ENCODE peak calls at places on chromosomes 16 and 17, in eight cellular contexts. I is OCI-LY7; A is A549; O is heart left ventricle; S is thoracic aorta; L is effector memory CD4-positive, alpha-beta T cell; V is stomach; T is lung. Q is an unnamed sample. For H3K9me3, the result is how much of the 10 kb centered on the place peaks cover.

GRCh38 chr17:47237841-47238240 is 15.8 kb upstream of the ITGB3 start:
- DNase-seq in I (no peak), A (no peak), O (no peak), S (no peak), L (no peak), V (no peak), T (no peak), Q (no peak)

GRCh38 chr17:41800601-41801373 is 11.0 kb downstream of the P3H4 start:
- DNase-seq in I (peak), A (peak), O (no peak), S (no peak), L (no peak), V (peak), T (peak), Q (no peak)

GRCh38 chr17:50565559-50566350 is 5.2 kb downstream of the CACNA1G start:
- DNase-seq in I (no peak), A (peak), O (no peak), S (no peak), L (no peak), V (no peak), T (no peak), Q (no peak)

GRCh38 chr17:64635647-64636305 is 26.3 kb downstream of the SMURF2 start:
- DNase-seq in I (no peak), A (peak), O (no peak), S (no peak), L (no peak), V (no peak), T (no peak), Q (no peak)

GRCh38 chr16:73329363-73330306 is 281.7 kb upstream of the ZFHX3 start:
- DNase-seq in I (no peak), A (no peak), O (no peak), S (no peak), L (no peak), V (no peak), T (no peak), Q (peak)

GRCh38 chr16:8648867-8649266 is 25.6 kb upstream of the ABAT start:
- DNase-seq in I (no peak), A (no peak), O (no peak), S (no peak), L (no peak), V (no peak), T (no peak), Q (no peak)

GRCh38 chr17:49707246-49707607 is 537 bp downstream of the SLC35B1 start:
- DNase-seq in I (peak), A (no peak), O (no peak), S (no peak), L (no peak), V (no peak), T (no peak), Q (no peak)

GRCh38 chr16:57773680-57774295 is 28.5 kb downstream of the KIFC3 start:
- DNase-seq in I (no peak), A (no peak), O (no peak), S (no peak), L (no peak), V (peak), T (no peak), Q (no peak)

GRCh38 chr16:79008869-79009179 is 591.7 kb downstream of the MAF start:
- DNase-seq in I (no peak), A (no peak), O (no peak), S (no peak), L (no peak), V (no peak), T (no peak), Q (no peak)

GRCh38 chr17:32783602-32784001 is 93.3 kb downstream of the MYO1D start:
- DNase-seq in I (peak), A (peak), O (no peak), S (no peak), L (no peak), V (no peak), T (no peak), Q (peak)

GRCh38 chr16:71628810-71629209 is 2.8 kb downstream of the MARVELD3 start:
- DNase-seq in I (no peak), A (no peak), O (no peak), S (no peak), L (no peak), V (no peak), T (no peak), Q (peak)

GRCh38 chr16:31251435-31251834 is 8.3 kb upstream of the ITGAM start:
- DNase-seq in I (no peak), A (no peak), O (no peak), S (no peak), L (no peak), V (no peak), T (no peak), Q (no peak)

GRCh38 chr17:2370211-2370589 is 30.7 kb downstream of the MNT start:
- DNase-seq in I (no peak), A (no peak), O (no peak), S (no peak), L (no peak), V (no peak), T (no peak), Q (no peak)

GRCh38 chr16:31354394-31355291 is at the start of gene ITGAX:
- DNase-seq in I (no peak), A (peak), O (peak), S (no peak), L (no peak), V (peak), T (peak), Q (peak)

GRCh38 chr17:8729860-8730259 is 14.8 kb downstream of the CCDC42 start:
- DNase-seq in I (no peak), A (no peak), O (no peak), S (no peak), L (no peak), V (no peak), T (no peak), Q (no peak)

GRCh38 chr17:29929006-29929543 is 953 bp downstream of the SSH2 start:
- DNase-seq in I (peak), A (peak), O (peak), S (no peak), L (no peak), V (peak), T (peak), Q (peak)

GRCh38 chr17:17541640-17542001 is 45.4 kb upstream of the RASD1 start:
- DNase-seq in I (no peak), A (no peak), O (no peak), S (no peak), L (no peak), V (no peak), T (no peak), Q (no peak)

GRCh38 chr16:89141884-89142267 is 29.7 kb upstream of the CDH15 start:
- DNase-seq in I (no peak), A (no peak), O (no peak), S (no peak), L (no peak), V (no peak), T (no peak), Q (no peak)

GRCh38 chr16:73066927-73067670 is 19.2 kb upstream of the ZFHX3 start:
- DNase-seq in I (no peak), A (no peak), O (peak), S (no peak), L (no peak), V (no peak), T (no peak), Q (peak)

GRCh38 chr17:43995150-43995471 is 9.3 kb upstream of the NAGS start:
- DNase-seq in I (no peak), A (no peak), O (no peak), S (no peak), L (no peak), V (no peak), T (no peak), Q (no peak)

GRCh38 chr17:68318103-68318991 is 27.1 kb downstream of the ARSG start:
- DNase-seq in I (no peak), A (peak), O (no peak), S (no peak), L (no peak), V (peak), T (no peak), Q (peak)

GRCh38 chr17:40318835-40319332 is 9.9 kb downstream of the RARA start:
- DNase-seq in I (no peak), A (no peak), O (no peak), S (no peak), L (no peak), V (no peak), T (no peak), Q (no peak)

GRCh38 chr17:62724398-62725146 is 83.5 kb downstream of the MARCHF10 start:
- DNase-seq in I (peak), A (no peak), O (no peak), S (no peak), L (peak), V (no peak), T (no peak), Q (no peak)

GRCh38 chr17:50918071-50918932 is 52.1 kb upstream of the TOB1 start:
- DNase-seq in I (no peak), A (no peak), O (peak), S (no peak), L (no peak), V (peak), T (no peak), Q (no peak)

GRCh38 chr17:1830288-1830687 is 483 bp downstream of the RPA1 start:
- DNase-seq in I (peak), A (peak), O (no peak), S (no peak), L (no peak), V (no peak), T (no peak), Q (peak)

GRCh38 chr16:3023415-3023668 is 400 bp downstream of the HCFC1R1 start:
- DNase-seq in I (no peak), A (no peak), O (peak), S (peak), L (no peak), V (no peak), T (no peak), Q (peak)

GRCh38 chr17:29760279-29760721 is 137.6 kb upstream of the CORO6 start:
- DNase-seq in I (peak), A (no peak), O (no peak), S (no peak), L (peak), V (no peak), T (no peak), Q (peak)

GRCh38 chr16:57920891-57921240 is 50.1 kb downstream of the CNGB1 start:
- DNase-seq in I (no peak), A (no peak), O (no peak), S (no peak), L (no peak), V (no peak), T (no peak), Q (no peak)

GRCh38 chr17:57911834-57912673 is 43.2 kb downstream of the CUEDC1 start:
- DNase-seq in I (no peak), A (peak), O (peak), S (peak), L (no peak), V (peak), T (peak), Q (peak)

GRCh38 chr16:87815567-87815966 is 49.8 kb upstream of the KLHDC4 start:
- DNase-seq in I (no peak), A (no peak), O (no peak), S (no peak), L (no peak), V (no peak), T (no peak), Q (no peak)

GRCh38 chr17:57991537-57991936 is 3.5 kb upstream of the VEZF1 start:
- DNase-seq in I (no peak), A (no peak), O (no peak), S (no peak), L (no peak), V (no peak), T (no peak), Q (no peak)

DNA sequence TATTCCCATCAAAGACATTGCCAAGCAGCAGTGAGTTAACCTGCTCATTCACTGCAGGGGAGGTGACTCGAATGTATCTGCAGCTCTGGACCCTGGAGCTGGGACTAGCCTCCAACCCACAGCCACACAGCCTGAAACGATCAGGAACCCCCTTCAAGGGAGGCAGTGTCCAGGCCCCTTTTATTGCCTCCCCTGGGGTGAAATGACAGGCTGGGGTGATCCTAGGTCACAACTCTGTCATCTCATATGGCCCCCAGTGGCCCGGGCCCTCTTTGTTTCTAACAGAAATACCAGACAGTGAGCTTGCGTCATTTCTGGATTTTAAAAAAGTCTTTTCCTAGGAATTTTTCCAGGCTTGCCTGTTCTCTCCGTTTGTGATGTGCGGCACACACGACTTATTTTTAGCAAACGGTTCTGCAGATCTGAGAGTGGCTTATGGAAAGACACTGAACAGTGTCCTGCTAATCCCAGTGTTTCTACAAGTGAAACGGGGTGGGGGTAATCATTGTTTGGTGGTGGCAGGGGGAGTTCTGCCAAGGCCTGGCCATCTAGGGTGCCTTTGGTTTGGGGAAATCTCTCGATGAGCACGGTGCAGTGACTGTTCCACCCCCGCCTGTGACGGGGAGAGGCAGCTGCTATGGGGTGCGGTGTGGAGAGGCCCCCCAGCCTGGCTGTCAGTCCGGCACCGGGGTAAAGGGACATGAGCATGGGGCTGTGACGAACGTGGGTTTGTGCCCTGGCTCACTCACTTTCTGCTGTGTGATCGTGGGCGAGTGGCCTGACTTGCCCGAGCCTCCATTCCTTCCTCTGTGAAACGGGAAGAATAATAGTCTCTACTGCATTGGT is 27.2 kb downstream of the NAGPA start:
- DNase-seq in I (no peak), A (no peak), O (no peak), S (no peak), L (no peak), V (no peak), T (no peak), Q (no peak)
- H3K27ac ChIP-seq in I (no peak), A (no peak), O (no peak), S (no peak), L (no peak), V (no peak), T (no peak), Q (no peak)

DNA sequence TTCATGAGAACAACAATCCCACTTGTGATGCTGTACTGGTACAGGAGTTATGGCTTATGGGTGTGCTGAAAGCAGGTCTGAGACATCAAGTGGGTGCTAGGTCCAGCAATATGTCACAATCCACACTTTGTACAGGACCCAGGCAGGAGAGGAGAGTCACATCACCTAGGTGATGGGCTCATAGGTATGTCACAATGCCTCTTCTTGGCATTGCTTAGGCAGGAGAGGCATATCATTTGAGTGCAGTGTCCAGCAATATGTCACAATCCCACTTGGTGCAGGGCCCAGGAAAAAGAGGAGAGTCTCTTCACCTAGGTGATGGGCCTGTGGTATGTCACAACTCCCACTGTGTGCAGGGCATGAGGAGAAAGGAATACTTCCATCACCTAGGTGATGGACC is 2110.0 kb downstream of the TP53TG3F start:
- DNase-seq in I (no peak), A (no peak), O (no peak), S (no peak), L (no peak), V (no peak), T (no peak), Q (no peak)
- H3K9me3 ChIP-seq in I (under half), A (under half), O (under half), S (under half), L (under half), V (under half), T (under half), Q (under half)

GRCh38 chr16:1531638-1531910 is 1.9 kb upstream of the TMEM204 start:
- DNase-seq in I (no peak), A (no peak), O (peak), S (no peak), L (no peak), V (no peak), T (no peak), Q (no peak)
- H3K4me3 ChIP-seq in I (no peak), A (no peak), O (peak), S (no peak), L (no peak), V (peak), T (no peak), Q (no peak)

GRCh38 chr16:5510819-5511370 is 413.3 kb upstream of the EEF2KMT start:
- DNase-seq in I (no peak), A (no peak), O (no peak), S (no peak), L (no peak), V (no peak), T (no peak), Q (no peak)

GRCh38 chr16:5512037-5512436 is 414.4 kb upstream of the EEF2KMT start:
- DNase-seq in I (no peak), A (no peak), O (no peak), S (no peak), L (no peak), V (no peak), T (no peak), Q (no peak)

DNA sequence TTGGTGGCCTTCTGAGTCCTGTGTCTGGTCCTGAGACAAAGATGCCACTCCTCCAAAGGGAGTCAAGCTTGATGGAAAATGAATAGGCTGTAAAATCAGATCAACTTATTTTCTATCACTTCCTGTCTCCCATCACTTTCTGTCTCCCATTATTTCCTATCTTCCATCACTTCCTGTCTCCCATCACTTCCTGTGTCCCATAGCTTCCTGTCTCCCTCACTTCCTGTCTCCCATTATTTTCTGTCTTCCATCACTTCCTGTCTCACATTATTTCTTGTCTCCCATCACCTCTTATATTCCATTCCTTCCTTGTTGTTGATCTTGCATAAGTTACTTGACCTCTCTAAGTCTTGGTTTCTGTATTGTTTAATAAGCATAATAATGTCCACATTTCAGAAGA is 418.5 kb upstream of the EEF2KMT start:
- DNase-seq in I (no peak), A (peak), O (no peak), S (no peak), L (no peak), V (no peak), T (no peak), Q (no peak)
- H3K27ac ChIP-seq in I (no peak), A (no peak), O (no peak), S (no peak), L (no peak), V (no peak), T (no peak), Q (no peak)

GRCh38 chr17:72116692-72117469 is 3.9 kb upstream of the SOX9 start:
- DNase-seq in I (no peak), A (no peak), O (no peak), S (no peak), L (no peak), V (no peak), T (no peak), Q (peak)

GRCh38 chr17:72117748-72118587 is 2.9 kb upstream of the SOX9 start:
- DNase-seq in I (no peak), A (no peak), O (peak), S (no peak), L (no peak), V (no peak), T (no peak), Q (no peak)

GRCh38 chr17:72115789-72116520 is 4.9 kb upstream of the SOX9 start:
- DNase-seq in I (no peak), A (no peak), O (no peak), S (no peak), L (no peak), V (no peak), T (no peak), Q (no peak)

GRCh38 chr17:72118588-72119279 is 2.1 kb upstream of the SOX9 start:
- DNase-seq in I (peak), A (peak), O (peak), S (no peak), L (no peak), V (peak), T (peak), Q (peak)

GRCh38 chr17:72117470-72117747 is 3.4 kb upstream of the SOX9 start:
- DNase-seq in I (no peak), A (no peak), O (no peak), S (no peak), L (no peak), V (no peak), T (no peak), Q (no peak)
- H3K9me3 ChIP-seq in I (under half), A (under half), O (under half), S (under half), L (under half), V (under half), T (under half), Q (under half)

DNA sequence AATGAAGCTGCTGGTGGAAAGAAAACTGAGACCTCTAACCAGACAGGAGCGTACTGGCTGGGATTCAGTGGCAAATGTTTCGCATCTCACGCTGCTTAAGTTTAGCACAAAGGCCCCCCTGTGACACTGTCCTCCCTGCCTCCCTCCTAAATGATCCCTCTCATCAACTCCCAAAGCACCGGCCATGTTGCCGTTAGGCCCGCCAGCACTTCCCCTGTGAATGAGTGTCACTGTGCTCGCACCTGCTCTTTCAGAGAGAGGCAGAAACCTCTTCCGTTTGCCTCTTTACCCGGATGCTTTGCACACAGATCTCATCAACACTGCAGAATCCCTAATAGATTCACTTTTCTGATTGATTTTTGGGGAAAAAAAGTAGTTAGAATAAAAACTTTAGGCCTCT is 26.5 kb downstream of the MBTPS1 start:
- DNase-seq in I (no peak), A (no peak), O (no peak), S (no peak), L (no peak), V (no peak), T (no peak), Q (no peak)
- H3K4me3 ChIP-seq in I (no peak), A (no peak), O (no peak), S (no peak), L (no peak), V (no peak), T (no peak), Q (no peak)

DNA sequence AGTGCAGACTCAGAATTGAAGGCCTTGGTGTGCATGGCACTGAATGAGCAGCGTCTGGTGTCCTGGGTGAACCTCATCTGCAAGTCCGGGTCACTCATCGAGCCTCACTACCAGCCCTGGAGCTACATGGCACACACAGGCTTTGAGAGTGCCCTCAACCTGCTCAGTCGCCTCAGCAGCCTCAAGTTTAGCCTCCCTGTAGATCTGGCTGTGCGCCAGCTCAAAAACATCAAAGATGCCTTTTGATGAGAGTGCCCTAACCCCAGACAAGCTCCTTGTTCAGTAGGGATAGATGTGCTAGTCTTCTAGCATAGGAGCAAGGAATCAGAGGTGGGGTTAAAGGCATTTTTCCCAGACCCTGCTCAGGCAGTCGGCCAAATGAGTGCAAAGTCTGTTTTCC is 6.7 kb upstream of the RPL27 start:
- DNase-seq in I (no peak), A (no peak), O (no peak), S (no peak), L (no peak), V (no peak), T (no peak), Q (no peak)
- H3K27ac ChIP-seq in I (no peak), A (peak), O (no peak), S (no peak), L (no peak), V (no peak), T (no peak), Q (no peak)

GRCh38 chr17:3957735-3958134 is 6.5 kb downstream of the ATP2A3 start:
- DNase-seq in I (no peak), A (no peak), O (no peak), S (no peak), L (no peak), V (no peak), T (no peak), Q (no peak)
- H3K9me3 ChIP-seq in I (under half), A (under half), O (under half), S (under half), L (under half), V (under half), T (under half), Q (under half)